ENCODE peak calls at places on chromosomes 5 and 9, in four cellular contexts. One of them, this sample, is unnamed.

GRCh38 chr9:16032799-16033198 is 480.0 kb downstream of the CCDC171 start:
- DNase-seq in endothelial cell: no peak
- DNase-seq in left ventricle myocardium inferior: no peak
- DNase-seq in NCI-H2081 treated with DMSO at 0.1 percent for 48 hours: no peak
- DNase-seq in this sample: no peak

GRCh38 chr5:15933481-15934207 is 245.9 kb downstream of the MARCHF11 start:
- DNase-seq in endothelial cell: no peak
- DNase-seq in left ventricle myocardium inferior: no peak
- DNase-seq in NCI-H2081 treated with DMSO at 0.1 percent for 48 hours: no peak
- DNase-seq in this sample: no peak

GRCh38 chr9:135792268-135793128 is 90.5 kb downstream of the KCNT1 start:
- DNase-seq in endothelial cell: no peak
- DNase-seq in left ventricle myocardium inferior: no peak
- DNase-seq in NCI-H2081 treated with DMSO at 0.1 percent for 48 hours: no peak
- DNase-seq in this sample: no peak

GRCh38 chr5:140041492-140042421 is 1.3 kb downstream of the NRG2 start:
- DNase-seq in endothelial cell: peak; percentile 18
- DNase-seq in left ventricle myocardium inferior: peak; percentile 50
- DNase-seq in NCI-H2081 treated with DMSO at 0.1 percent for 48 hours: no peak
- DNase-seq in this sample: no peak

GRCh38 chr5:157212307-157212706 is 31.7 kb downstream of the ITK start:
- DNase-seq in endothelial cell: no peak
- DNase-seq in left ventricle myocardium inferior: no peak
- DNase-seq in NCI-H2081 treated with DMSO at 0.1 percent for 48 hours: no peak
- DNase-seq in this sample: no peak

GRCh38 chr9:98502976-98503325 is 205.8 kb downstream of the GABBR2 start:
- DNase-seq in endothelial cell: no peak
- DNase-seq in left ventricle myocardium inferior: peak; percentile 26
- DNase-seq in NCI-H2081 treated with DMSO at 0.1 percent for 48 hours: no peak
- DNase-seq in this sample: no peak

GRCh38 chr9:129568560-129569505 is 52.1 kb downstream of the C9orf50 start:
- DNase-seq in endothelial cell: peak; percentile 48
- DNase-seq in left ventricle myocardium inferior: peak; percentile 55
- DNase-seq in NCI-H2081 treated with DMSO at 0.1 percent for 48 hours: no peak
- DNase-seq in this sample: no peak

GRCh38 chr9:101536938-101537337 is 3.3 kb downstream of the RNF20 start:
- DNase-seq in endothelial cell: peak; percentile 43
- DNase-seq in left ventricle myocardium inferior: no peak
- DNase-seq in NCI-H2081 treated with DMSO at 0.1 percent for 48 hours: no peak
- DNase-seq in this sample: no peak

GRCh38 chr9:116806075-116806474 is 119.0 kb downstream of the TRIM32 start:
- DNase-seq in endothelial cell: peak; percentile 46
- DNase-seq in left ventricle myocardium inferior: no peak
- DNase-seq in NCI-H2081 treated with DMSO at 0.1 percent for 48 hours: no peak
- DNase-seq in this sample: no peak

GRCh38 chr9:113541019-113541900 is 77.7 kb downstream of the RGS3 start:
- DNase-seq in endothelial cell: no peak
- DNase-seq in left ventricle myocardium inferior: no peak
- DNase-seq in NCI-H2081 treated with DMSO at 0.1 percent for 48 hours: no peak
- DNase-seq in this sample: no peak

GRCh38 chr5:139772927-139773690 is 22.5 kb upstream of the PSD2 start:
- DNase-seq in endothelial cell: no peak
- DNase-seq in left ventricle myocardium inferior: no peak
- DNase-seq in NCI-H2081 treated with DMSO at 0.1 percent for 48 hours: no peak
- DNase-seq in this sample: no peak

GRCh38 chr9:136095495-136096058 is 488 bp upstream of the NACC2 start:
- DNase-seq in endothelial cell: peak; percentile 45
- DNase-seq in left ventricle myocardium inferior: peak; percentile 61
- DNase-seq in NCI-H2081 treated with DMSO at 0.1 percent for 48 hours: no peak
- DNase-seq in this sample: no peak

GRCh38 chr5:135739383-135739961 is 95.0 kb upstream of the SLC25A48 start:
- DNase-seq in endothelial cell: no peak
- DNase-seq in left ventricle myocardium inferior: no peak
- DNase-seq in NCI-H2081 treated with DMSO at 0.1 percent for 48 hours: no peak
- DNase-seq in this sample: no peak

GRCh38 chr5:59798862-59799667 is 94.5 kb downstream of the PDE4D start:
- DNase-seq in endothelial cell: no peak
- DNase-seq in left ventricle myocardium inferior: no peak
- DNase-seq in NCI-H2081 treated with DMSO at 0.1 percent for 48 hours: peak; percentile 25
- DNase-seq in this sample: no peak

GRCh38 chr9:110835859-110836271 is 167.3 kb downstream of the MUSK start:
- DNase-seq in endothelial cell: no peak
- DNase-seq in left ventricle myocardium inferior: no peak
- DNase-seq in NCI-H2081 treated with DMSO at 0.1 percent for 48 hours: no peak
- DNase-seq in this sample: no peak

GRCh38 chr5:110054240-110054639 is 364.5 kb downstream of the MAN2A1 start:
- DNase-seq in endothelial cell: peak; percentile 11
- DNase-seq in left ventricle myocardium inferior: no peak
- DNase-seq in NCI-H2081 treated with DMSO at 0.1 percent for 48 hours: no peak
- DNase-seq in this sample: no peak

GRCh38 chr5:108167174-108167573 is 214.7 kb downstream of the FBXL17 start:
- DNase-seq in endothelial cell: no peak
- DNase-seq in left ventricle myocardium inferior: no peak
- DNase-seq in NCI-H2081 treated with DMSO at 0.1 percent for 48 hours: no peak
- DNase-seq in this sample: no peak

GRCh38 chr5:89260254-89260653 is 377.3 kb upstream of the MEF2C start:
- DNase-seq in endothelial cell: no peak
- DNase-seq in left ventricle myocardium inferior: no peak
- DNase-seq in NCI-H2081 treated with DMSO at 0.1 percent for 48 hours: no peak
- DNase-seq in this sample: no peak

GRCh38 chr5:1437876-1438559 is 7.2 kb downstream of the SLC6A3 start:
- DNase-seq in endothelial cell: no peak
- DNase-seq in left ventricle myocardium inferior: no peak
- DNase-seq in NCI-H2081 treated with DMSO at 0.1 percent for 48 hours: no peak
- DNase-seq in this sample: no peak

GRCh38 chr5:151319334-151319733 is 15.8 kb upstream of the SLC36A3 start:
- DNase-seq in endothelial cell: peak; percentile 6
- DNase-seq in left ventricle myocardium inferior: peak; percentile 31
- DNase-seq in NCI-H2081 treated with DMSO at 0.1 percent for 48 hours: no peak
- DNase-seq in this sample: no peak

GRCh38 chr9:112338561-112338960 is 5.1 kb upstream of the PTBP3 start:
- DNase-seq in endothelial cell: no peak
- DNase-seq in left ventricle myocardium inferior: no peak
- DNase-seq in NCI-H2081 treated with DMSO at 0.1 percent for 48 hours: no peak
- DNase-seq in this sample: no peak